ENCODE peak calls at places on chromosomes 16 and 17, in four cellular contexts. V is RWPE1, R is breast epithelium, W is thoracic aorta. D is an unnamed sample.

GRCh38 chr17:57607553-57608120 is 137.5 kb downstream of the CCDC182 start:
- DNase-seq in V (peak), R (peak), W (no peak), D (no peak)

GRCh38 chr17:28343491-28343932 is 8.0 kb downstream of the TNFAIP1 start:
- DNase-seq in R (no peak), V (no peak), W (no peak), D (no peak)

GRCh38 chr16:1533443-1533951 is at the start of gene TMEM204:
- DNase-seq in R (no peak), V (no peak), W (no peak), D (no peak)

GRCh38 chr17:8581002-8581658 is 49.4 kb downstream of the MYH10 start:
- DNase-seq in W (no peak), V (peak), R (no peak), D (no peak)

GRCh38 chr16:18932243-18932997 is 6.2 kb upstream of the SMG1 start:
- DNase-seq in R (no peak), V (no peak), W (peak), D (no peak)

GRCh38 chr16:55622930-55623561 is 32.7 kb upstream of the SLC6A2 start:
- DNase-seq in V (peak), W (no peak), R (no peak), D (no peak)

GRCh38 chr16:10103096-10103495 is 79.1 kb downstream of the GRIN2A start:
- DNase-seq in W (no peak), R (no peak), V (no peak), D (no peak)

GRCh38 chr16:325375-326155 is 27.0 kb downstream of the AXIN1 start:
- DNase-seq in R (no peak), V (no peak), W (no peak), D (no peak)

GRCh38 chr16:64363039-64363438 is 758.8 kb downstream of the CDH11 start:
- DNase-seq in V (no peak), R (no peak), W (no peak), D (no peak)

GRCh38 chr17:64331946-64332493 is 58.6 kb downstream of the PECAM1 start:
- DNase-seq in W (no peak), V (no peak), R (no peak), D (no peak)

GRCh38 chr16:22132801-22133200 is 29.5 kb upstream of the SDR42E2 start:
- DNase-seq in W (no peak), V (no peak), R (no peak), D (no peak)

GRCh38 chr16:75096730-75097129 is 19.9 kb downstream of the LDHD start:
- DNase-seq in V (peak), R (no peak), W (no peak), D (no peak)

GRCh38 chr17:79797492-79798295 is 817 bp upstream of the CBX8 start:
- DNase-seq in V (no peak), W (no peak), R (no peak), D (no peak)

GRCh38 chr17:56112086-56112485 is 41.2 kb upstream of the ANKFN1 start:
- DNase-seq in V (no peak), W (no peak), R (no peak), D (no peak)

GRCh38 chr16:27752241-27752640 is 202.3 kb downstream of the KATNIP start:
- DNase-seq in W (no peak), R (no peak), V (no peak), D (no peak)

GRCh38 chr16:31473300-31474052 is 1.5 kb downstream of the TGFB1I1 start:
- DNase-seq in W (no peak), V (no peak), R (no peak), D (no peak)

GRCh38 chr17:80822700-80823410 is 168.8 kb upstream of the CHMP6 start:
- DNase-seq in R (peak), W (no peak), V (no peak), D (no peak)

GRCh38 chr17:81961087-81961514 is at the start of gene NOTUM:
- DNase-seq in R (no peak), W (no peak), V (no peak), D (no peak)

GRCh38 chr17:13503526-13503925 is 98.2 kb downstream of the HS3ST3A1 start:
- DNase-seq in R (no peak), W (no peak), V (no peak), D (no peak)

GRCh38 chr16:67241008-67241900 is 6.0 kb downstream of the FHOD1 start:
- DNase-seq in R (peak), W (no peak), V (peak), D (no peak)

GRCh38 chr17:9050801-9051401 is 29.6 kb downstream of the NTN1 start:
- DNase-seq in V (peak), W (no peak), R (no peak), D (no peak)

GRCh38 chr16:62041401-62041800 is 5.2 kb upstream of the CDH8 start:
- DNase-seq in R (no peak), W (no peak), V (peak), D (no peak)

GRCh38 chr17:45428954-45429337 is 3.7 kb downstream of the ARHGAP27 start:
- DNase-seq in V (no peak), R (no peak), W (no peak), D (no peak)

GRCh38 chr16:48029768-48030167 is 126.0 kb downstream of the ABCC12 start:
- DNase-seq in R (no peak), W (no peak), V (no peak), D (no peak)

GRCh38 chr16:85832578-85833539 is 33.4 kb downstream of the COX4I1 start:
- DNase-seq in V (no peak), W (no peak), R (no peak), D (no peak)

GRCh38 chr17:39787038-39787437 is 49.3 kb downstream of the GRB7 start:
- DNase-seq in W (no peak), R (no peak), V (no peak), D (no peak)

GRCh38 chr16:64626771-64627170 is 495.1 kb downstream of the CDH11 start:
- DNase-seq in W (no peak), V (no peak), R (no peak), D (no peak)

GRCh38 chr17:2398655-2399571 is 1.9 kb downstream of the MNT start:
- DNase-seq in V (peak), R (no peak), W (no peak), D (no peak)

GRCh38 chr16:66278111-66278531 is 88.4 kb upstream of the CDH5 start:
- DNase-seq in R (no peak), W (no peak), V (peak), D (no peak)

GRCh38 chr17:66900126-66901010 is 64.1 kb upstream of the CACNG4 start:
- DNase-seq in W (no peak), R (no peak), V (peak), D (no peak)

GRCh38 chr16:89828870-89829629 is 775 bp downstream of the SPIRE2 start:
- DNase-seq in W (no peak), V (no peak), R (no peak), D (no peak)

GRCh38 chr17:55487727-55488436 is 23.4 kb downstream of the SMIM36 start:
- DNase-seq in W (no peak), V (no peak), R (no peak), D (no peak)

GRCh38 chr17:40316571-40317344 is 7.8 kb downstream of the RARA start:
- DNase-seq in V (peak), R (peak), W (no peak), D (peak)

GRCh38 chr17:3984719-3985444 is 20.6 kb upstream of the ATP2A3 start:
- DNase-seq in V (no peak), W (no peak), R (no peak), D (no peak)

GRCh38 chr16:24491721-24492120 is 47.6 kb upstream of the RBBP6 start:
- DNase-seq in W (no peak), R (no peak), V (peak), D (no peak)

GRCh38 chr16:50644730-50645129 is 36.4 kb downstream of the SNX20 start:
- DNase-seq in R (no peak), W (no peak), V (peak), D (no peak)

GRCh38 chr16:275786-276232 is at the start of gene RGS11:
- DNase-seq in R (no peak), W (no peak), V (no peak), D (no peak)

GRCh38 chr16:84274515-84274914 is 20.2 kb upstream of the WFDC1 start:
- DNase-seq in V (no peak), W (no peak), R (no peak), D (no peak)

DNA sequence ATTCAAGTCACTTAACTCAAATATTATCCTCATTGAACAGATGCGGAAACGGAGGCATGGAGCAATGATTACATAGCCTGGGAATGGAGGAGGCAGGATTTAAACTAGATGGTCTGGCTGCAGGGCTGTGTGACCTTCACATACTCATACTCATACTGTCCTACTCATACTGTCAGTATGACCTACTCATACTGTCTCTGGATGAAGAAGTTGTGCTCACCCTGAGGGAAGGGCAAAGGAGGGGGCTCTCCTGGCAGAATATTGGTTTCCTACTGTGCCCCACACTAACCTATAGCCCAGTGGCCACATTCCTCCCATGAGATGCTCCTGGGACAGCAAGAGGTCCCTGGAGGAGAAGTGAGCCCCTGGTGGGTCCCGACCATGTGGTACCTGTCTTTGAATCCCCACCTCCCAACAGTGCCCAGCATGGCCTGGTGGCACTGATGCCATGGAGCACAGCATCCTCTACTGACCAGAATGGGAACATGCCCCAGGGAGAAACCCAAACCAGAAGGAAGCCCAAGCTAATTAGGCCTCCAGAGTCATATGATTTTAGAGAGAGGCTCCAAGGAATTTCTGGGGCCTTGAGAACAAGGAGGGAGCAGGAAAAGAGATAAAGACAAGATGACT is 197.3 kb upstream of the SDK2 start:
- DNase-seq in V (peak), R (no peak), W (no peak), D (no peak)
- TF ChIP-seq CTCF in V (peak), R (no peak), W (no peak), D (no peak)

GRCh38 chr17:38604479-38605229 is 1.1 kb downstream of the SRCIN1 start:
- DNase-seq in W (no peak), R (no peak), V (no peak), D (no peak)
- TF ChIP-seq CTCF in W (no peak), R (no peak), V (no peak), D (no peak)

DNA sequence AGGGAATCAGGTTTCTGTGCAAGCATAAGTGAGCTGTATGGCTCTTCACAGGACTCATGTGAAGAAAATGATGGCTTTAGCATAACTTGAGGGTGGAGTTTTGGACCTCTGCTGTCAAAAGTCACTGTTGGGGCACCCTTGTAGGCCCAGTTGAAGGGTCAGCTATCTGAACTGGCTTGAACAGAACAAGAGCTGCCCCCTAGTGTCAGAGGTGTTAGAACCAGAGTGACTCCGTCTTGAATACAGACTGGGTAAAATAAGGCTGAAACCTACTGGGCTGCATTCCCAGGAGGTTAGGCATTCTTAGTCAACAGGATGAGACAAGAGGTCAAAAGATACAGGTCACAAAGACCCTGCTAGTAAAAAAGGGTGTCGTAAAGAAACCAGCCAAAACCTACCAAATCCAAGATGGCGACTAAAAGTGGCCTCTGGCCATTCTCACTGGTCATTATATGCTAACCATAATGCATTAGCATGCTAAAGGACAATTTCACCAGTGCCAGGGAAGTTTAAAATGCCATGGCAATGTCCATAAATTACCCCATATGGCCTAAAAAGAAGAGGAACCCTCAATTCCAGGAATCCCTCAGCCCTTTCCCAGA is 484.0 kb upstream of the ERCC4 start:
- DNase-seq in V (no peak), W (no peak), R (no peak), D (no peak)
- TF ChIP-seq CTCF in V (no peak), W (no peak), R (no peak), D (no peak)

GRCh38 chr17:42027961-42028790 is 8.3 kb downstream of the NKIRAS2 start:
- DNase-seq in R (no peak), V (no peak), W (no peak), D (no peak)
- TF ChIP-seq CTCF in R (no peak), V (no peak), W (no peak), D (no peak)